ENCODE peak calls at places on chromosomes 7 and 10, in eight cellular contexts. J is EL, G is chondrocyte, A is NCI-H1048, K is HEK293T, T is AG04450, L is H9, R is mucosa of gallbladder. S is an unnamed sample.

GRCh38 chr10:77428776-77429395 is 208.7 kb downstream of the KCNMA1 start:
- DNase-seq in J (peak; percentile 60), G (no peak), A (no peak), K (peak; percentile 54), T (peak; percentile 60), L (peak; percentile 69), R (peak; percentile 44), S (peak; percentile 68)

GRCh38 chr7:151923097-151923876 is 33.0 kb upstream of the GALNTL5 start:
- DNase-seq in J (no peak), G (no peak), A (no peak), K (no peak), T (no peak), L (no peak), R (peak; percentile 34), S (no peak)

GRCh38 chr7:154907651-154908620 is 95.0 kb downstream of the PAXIP1 start:
- DNase-seq in J (no peak), G (peak; percentile 62), A (no peak), K (no peak), T (no peak), L (no peak), R (no peak), S (no peak)

GRCh38 chr10:13270877-13271551 is 28.9 kb downstream of the PHYH start:
- DNase-seq in J (peak; percentile 43), G (no peak), A (no peak), K (no peak), T (no peak), L (no peak), R (no peak), S (no peak)

GRCh38 chr7:77563275-77563674 is 26.2 kb downstream of the PTPN12 start:
- DNase-seq in J (no peak), G (no peak), A (no peak), K (no peak), T (no peak), L (no peak), R (no peak), S (no peak)

GRCh38 chr7:86929293-86930109 is 130.0 kb downstream of the ELAPOR2 start:
- DNase-seq in J (no peak), G (no peak), A (no peak), K (no peak), T (no peak), L (no peak), R (no peak), S (no peak)

GRCh38 chr10:87861566-87861952 is 1.8 kb downstream of the KLLN start:
- DNase-seq in J (peak; percentile 89), G (no peak), A (no peak), K (peak; percentile 6), T (peak; percentile 53), L (peak; percentile 62), R (peak; percentile 76), S (peak; percentile 78)

GRCh38 chr7:98827258-98827657 is 42.6 kb downstream of the TMEM130 start:
- DNase-seq in J (no peak), G (no peak), A (no peak), K (no peak), T (no peak), L (no peak), R (no peak), S (no peak)

GRCh38 chr10:25061711-25062455 is 45.5 kb downstream of the THNSL1 start:
- DNase-seq in J (peak; percentile 10), G (no peak), A (no peak), K (no peak), T (no peak), L (no peak), R (no peak), S (no peak)

GRCh38 chr7:120464104-120464503 is 191.1 kb downstream of the KCND2 start:
- DNase-seq in J (no peak), G (no peak), A (no peak), K (no peak), T (no peak), L (no peak), R (no peak), S (no peak)

GRCh38 chr7:149218469-149219420 is 20.7 kb upstream of the ZNF212 start:
- DNase-seq in J (no peak), G (no peak), A (no peak), K (no peak), T (no peak), L (no peak), R (no peak), S (no peak)

GRCh38 chr7:121274467-121274866 is 54.3 kb upstream of the WNT16 start:
- DNase-seq in J (no peak), G (no peak), A (no peak), K (no peak), T (no peak), L (no peak), R (no peak), S (no peak)

GRCh38 chr7:121000091-121000983 is 11.8 kb downstream of the CPED1 start:
- DNase-seq in J (peak; percentile 75), G (no peak), A (no peak), K (no peak), T (no peak), L (no peak), R (no peak), S (no peak)

S was measured in ELF-1.